ENCODE peak calls at places on chromosome 5, in seven cellular contexts. D is mesendoderm, A is IMR-90, S is neuronal stem cell, N is trophoblast cell, T is mesenchymal stem cell, R is H1. Q is an unnamed sample.
A peak's percentile ranks its signal among the peaks of the same experiment; 100 is the strongest.

GRCh38 chr5:106600803-106601202 is 1069.9 kb downstream of the EFNA5 start:
- DNase-seq in D (no peak), A (no peak), S (no peak), N (no peak), T (no peak), R (no peak), Q (no peak)

GRCh38 chr5:43304520-43304919 is 8.7 kb downstream of the HMGCS1 start:
- DNase-seq in D (no peak), A (no peak), S (no peak), N (no peak), T (no peak), R (no peak), Q (no peak)

GRCh38 chr5:85591311-85591710 is 1026.4 kb upstream of the COX7C start:
- DNase-seq in D (peak; percentile 62), A (no peak), S (no peak), N (no peak), T (no peak), R (no peak), Q (no peak)

GRCh38 chr5:179768326-179769085 is 25.3 kb upstream of the LTC4S start:
- DNase-seq in D (peak; percentile 75), A (no peak), S (no peak), N (peak; percentile 70), T (no peak), R (no peak), Q (peak; percentile 64)

GRCh38 chr5:159099049-159099760 is 511 bp downstream of the EBF1 start:
- DNase-seq in D (peak; percentile 59), A (peak; percentile 63), S (peak; percentile 53), N (no peak), T (peak; percentile 60), R (no peak), Q (peak; percentile 36)

GRCh38 chr5:125134216-125135081 is 388.0 kb upstream of the ZNF608 start:
- DNase-seq in D (peak; percentile 66), A (peak; percentile 91), S (peak; percentile 17), N (no peak), T (peak; percentile 84), R (no peak), Q (no peak)

GRCh38 chr5:134533115-134533815 is 7.8 kb downstream of the JADE2 start:
- DNase-seq in D (peak; percentile 31), A (no peak), S (no peak), N (no peak), T (no peak), R (no peak), Q (no peak)

GRCh38 chr5:35458824-35459207 is 158.8 kb upstream of the SPEF2 start:
- DNase-seq in D (no peak), A (no peak), S (no peak), N (no peak), T (peak; percentile 24), R (no peak), Q (no peak)

GRCh38 chr5:169336234-169336633 is 35.3 kb upstream of the SLIT3 start:
- DNase-seq in D (no peak), A (no peak), S (no peak), N (no peak), T (no peak), R (no peak), Q (no peak)

GRCh38 chr5:105042623-105043022 is 1480.0 kb upstream of the NUDT12 start:
- DNase-seq in D (no peak), A (no peak), S (no peak), N (no peak), T (no peak), R (no peak), Q (no peak)

GRCh38 chr5:125293223-125293622 is 546.8 kb upstream of the ZNF608 start:
- DNase-seq in D (no peak), A (no peak), S (no peak), N (no peak), T (no peak), R (no peak), Q (no peak)

GRCh38 chr5:160923927-160924705 is 72.1 kb upstream of the ATP10B start:
- DNase-seq in D (peak; percentile 84), A (no peak), S (no peak), N (peak; percentile 97), T (no peak), R (no peak), Q (peak; percentile 36)

GRCh38 chr5:82885657-82886389 is 191.4 kb downstream of the TMEM167A start:
- DNase-seq in D (peak; percentile 14), A (peak; percentile 20), S (no peak), N (no peak), T (peak; percentile 1), R (no peak), Q (no peak)

GRCh38 chr5:77224672-77225355 is 14.3 kb downstream of the PDE8B start:
- DNase-seq in D (no peak), A (peak; percentile 68), S (no peak), N (peak; percentile 46), T (peak; percentile 93), R (no peak), Q (no peak)

GRCh38 chr5:73256462-73257260 is 83.7 kb downstream of the TMEM174 start:
- DNase-seq in D (no peak), A (peak; percentile 48), S (no peak), N (no peak), T (no peak), R (no peak), Q (no peak)

GRCh38 chr5:154403776-154404387 is 41.9 kb upstream of the SAP30L start:
- DNase-seq in D (no peak), A (no peak), S (no peak), N (no peak), T (peak; percentile 15), R (no peak), Q (no peak)

GRCh38 chr5:56457887-56458451 is 224.8 kb upstream of the ANKRD55 start:
- DNase-seq in D (no peak), A (peak; percentile 78), S (no peak), N (no peak), T (no peak), R (no peak), Q (no peak)

GRCh38 chr5:139774980-139775654 is 20.5 kb upstream of the PSD2 start:
- DNase-seq in D (peak; percentile 91), A (peak; percentile 68), S (peak; percentile 70), N (peak; percentile 42), T (peak; percentile 86), R (peak; percentile 63), Q (peak; percentile 94)

GRCh38 chr5:84688566-84688965 is 303.9 kb upstream of the EDIL3 start:
- DNase-seq in D (peak; percentile 8), A (peak; percentile 72), S (no peak), N (no peak), T (peak; percentile 80), R (no peak), Q (no peak)

GRCh38 chr5:178202541-178202940 is 1.8 kb upstream of the HNRNPAB start:
- DNase-seq in D (no peak), A (no peak), S (no peak), N (no peak), T (no peak), R (no peak), Q (peak; percentile 14)
- H3K18ac ChIP-seq in D (no peak overlapping the region), A (no peak overlapping the region), S (no peak overlapping the region), N (no peak overlapping the region), T (no peak overlapping the region), R (no peak overlapping the region), Q (no peak overlapping the region)

GRCh38 chr5:54445691-54446090 is 9.8 kb upstream of the HSPB3 start:
- DNase-seq in D (no peak), A (no peak), S (no peak), N (no peak), T (no peak), R (no peak), Q (no peak)

GRCh38 chr5:54438601-54439399 is 16.7 kb upstream of the HSPB3 start:
- DNase-seq in D (no peak), A (no peak), S (no peak), N (no peak), T (no peak), R (no peak), Q (no peak)

GRCh38 chr5:54440456-54440893 is 15.0 kb upstream of the HSPB3 start:
- DNase-seq in D (no peak), A (no peak), S (no peak), N (peak; percentile 39), T (no peak), R (no peak), Q (no peak)

GRCh38 chr5:54443264-54443663 is 12.2 kb upstream of the HSPB3 start:
- DNase-seq in D (peak; percentile 59), A (peak; percentile 63), S (no peak), N (no peak), T (peak; percentile 57), R (no peak), Q (no peak)

DNA sequence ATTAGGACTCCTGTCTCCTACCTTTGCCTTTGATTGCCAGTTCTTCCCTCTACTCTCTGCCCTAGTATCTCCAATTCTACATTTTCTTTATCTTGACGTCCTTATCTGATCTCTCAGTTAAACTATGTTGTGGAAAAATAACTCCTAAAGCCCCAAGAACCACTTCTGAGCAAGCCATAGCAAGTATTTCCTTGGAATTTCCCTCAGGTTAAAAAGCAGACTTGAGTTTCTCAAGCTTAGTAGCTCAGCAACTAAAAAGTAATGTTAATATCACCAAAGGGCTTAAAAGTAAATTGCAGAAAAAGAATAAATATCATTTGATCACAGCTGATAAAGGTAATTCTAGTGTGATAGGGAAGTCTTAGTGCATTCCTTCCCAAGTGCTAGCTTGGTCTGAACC is 13.2 kb upstream of the HSPB3 start:
- DNase-seq in D (peak; percentile 62), A (no peak), S (no peak), N (peak; percentile 47), T (no peak), R (no peak), Q (no peak)
- H3K4me2 ChIP-seq in D (no peak overlapping the region), A (no peak overlapping the region), S (no peak overlapping the region), N (no peak overlapping the region), T (no peak overlapping the region), R (no peak overlapping the region), Q (no peak overlapping the region)

GRCh38 chr5:3995954-3996619 is 400.5 kb downstream of the IRX1 start:
- DNase-seq in D (peak; percentile 55), A (no peak), S (no peak), N (no peak), T (no peak), R (no peak), Q (no peak)
- H3K4me1 ChIP-seq in D (no peaks in the 10 kb centered on the region), A (no peaks in the 10 kb centered on the region), S (peaks cover 2% of the 10 kb centered on the region), N (no peaks in the 10 kb centered on the region), T (no peaks in the 10 kb centered on the region), R (no peaks in the 10 kb centered on the region), Q (no peaks in the 10 kb centered on the region)

GRCh38 chr5:114208588-114208987 is 153.3 kb upstream of the KCNN2 start:
- DNase-seq in D (no peak), A (no peak), S (no peak), N (no peak), T (no peak), R (no peak), Q (no peak)
- H3K18ac ChIP-seq in D (no peak overlapping the region), A (no peak overlapping the region), S (no peak overlapping the region), N (no peak overlapping the region), T (no peak overlapping the region), R (no peak overlapping the region), Q (no peak overlapping the region)

GRCh38 chr5:1317921-1318565 is 23.2 kb upstream of the TERT start:
- DNase-seq in D (no peak), A (no peak), S (no peak), N (no peak), T (no peak), R (no peak), Q (peak; percentile 20)
- H3K4me2 ChIP-seq in D (no peak overlapping the region), A (no peak overlapping the region), S (no peak overlapping the region), N (no peak overlapping the region), T (no peak overlapping the region), R (no peak overlapping the region), Q (no peak overlapping the region)

GRCh38 chr5:68285075-68285827 is 69.7 kb downstream of the PIK3R1 start:
- DNase-seq in D (no peak), A (no peak), S (no peak), N (no peak), T (no peak), R (no peak), Q (no peak)
- H3K4me1 ChIP-seq in D (peaks cover 3% of the 10 kb centered on the region), A (peaks cover 10% of the 10 kb centered on the region), S (peaks cover 6% of the 10 kb centered on the region), N (peaks cover 4% of the 10 kb centered on the region), T (peaks cover 8% of the 10 kb centered on the region), R (peaks cover 3% of the 10 kb centered on the region), Q (no peaks in the 10 kb centered on the region)

GRCh38 chr5:151633892-151634291 is 42.8 kb upstream of the FAT2 start:
- DNase-seq in D (no peak), A (no peak), S (no peak), N (no peak), T (no peak), R (no peak), Q (no peak)
- H3K18ac ChIP-seq in D (no peak overlapping the region), A (no peak overlapping the region), S (no peak overlapping the region), N (no peak overlapping the region), T (no peak overlapping the region), R (no peak overlapping the region), Q (no peak overlapping the region)